ENCODE peak calls at places on chromosome 18, in six cellular contexts. A is GM12891, W is heart left ventricle, D is HCT116, B is right lobe of liver, K is ovary. S is an unnamed sample.

GRCh38 chr18:46680784-46681695 is 24.0 kb upstream of the LOXHD1 start:
- DNase-seq in K (no peak), D (no peak), W (no peak), A (no peak), B (no peak), S (no peak)

GRCh38 chr18:61893304-61893970 is 630 bp upstream of the RNF152 start:
- DNase-seq in A (peak; percentile 37), B (peak; percentile 69), K (peak; percentile 56), W (peak; percentile 79), D (no peak), S (peak; percentile 41)

GRCh38 chr18:36653141-36653869 is 175.5 kb downstream of the TPGS2 start:
- DNase-seq in K (no peak), A (no peak), B (no peak), D (no peak), W (no peak), S (no peak)

GRCh38 chr18:2914185-2914584 is 67.4 kb downstream of the EMILIN2 start:
- DNase-seq in A (no peak), K (peak; percentile 71), B (no peak), D (no peak), W (peak; percentile 66), S (no peak)

GRCh38 chr18:13909541-13909940 is 5.8 kb downstream of the MC2R start:
- DNase-seq in D (no peak), W (no peak), K (no peak), B (no peak), A (no peak), S (no peak)

GRCh38 chr18:8987250-8987649 is 115.2 kb upstream of the NDUFV2 start:
- DNase-seq in W (no peak), K (no peak), B (no peak), A (no peak), D (no peak), S (no peak)

GRCh38 chr18:2964349-2965010 is 48.5 kb downstream of the LPIN2 start:
- DNase-seq in D (no peak), B (no peak), K (no peak), A (no peak), W (no peak), S (no peak)

GRCh38 chr18:36295880-36296301 is 1.6 kb upstream of the FHOD3 start:
- DNase-seq in A (no peak), D (no peak), B (no peak), W (no peak), K (no peak), S (no peak)

GRCh38 chr18:3256693-3257626 is 5.0 kb upstream of the MYL12B start:
- DNase-seq in K (no peak), A (no peak), W (no peak), D (no peak), B (no peak), S (no peak)

GRCh38 chr18:58241877-58242276 is 197.9 kb downstream of the NEDD4L start:
- DNase-seq in K (no peak), A (no peak), D (no peak), B (no peak), W (no peak), S (no peak)

GRCh38 chr18:69388222-69388621 is 12.5 kb upstream of the DOK6 start:
- DNase-seq in W (no peak), A (no peak), K (no peak), D (no peak), B (no peak), S (no peak)

GRCh38 chr18:9681217-9681616 is 26.9 kb upstream of the RAB31 start:
- DNase-seq in W (no peak), B (no peak), D (no peak), K (no peak), A (no peak), S (peak; percentile 45)

GRCh38 chr18:48059363-48060109 is 129.1 kb upstream of the SMAD2 start:
- DNase-seq in D (no peak), W (no peak), B (no peak), K (no peak), A (no peak), S (no peak)

GRCh38 chr18:78603584-78603983 is 376.0 kb upstream of the SALL3 start:
- DNase-seq in W (no peak), K (no peak), A (no peak), B (no peak), D (no peak), S (no peak)

GRCh38 chr18:45670281-45670962 is 53.6 kb upstream of the SLC14A1 start:
- DNase-seq in K (no peak), B (no peak), W (no peak), A (no peak), D (no peak), S (peak; percentile 98)

GRCh38 chr18:24560511-24560981 is 100.1 kb downstream of the HRH4 start:
- DNase-seq in K (no peak), W (no peak), D (peak; percentile 7), B (no peak), A (no peak), S (no peak)

DNA sequence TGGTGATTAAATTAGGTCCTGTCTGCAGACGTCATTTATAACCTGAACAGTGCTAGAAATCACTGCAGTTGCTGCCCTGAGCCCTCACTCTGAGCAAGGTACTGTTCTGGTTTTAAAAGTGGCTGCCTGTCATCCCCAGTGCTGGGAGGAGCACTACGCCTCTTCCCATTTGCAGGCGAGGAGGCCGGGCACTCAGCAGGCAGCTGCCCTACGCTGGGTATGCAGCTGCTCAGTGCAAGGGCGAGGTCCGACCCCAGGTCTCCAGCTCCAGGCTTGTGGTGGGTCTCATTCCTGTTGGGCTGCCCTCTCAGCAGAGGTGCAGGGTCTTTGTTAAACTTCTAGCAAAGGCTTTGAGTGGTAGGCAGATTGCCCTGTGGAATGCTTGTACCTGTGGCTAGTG is 15.7 kb downstream of the CNDP2 start:
- DNase-seq in W (no peak), A (no peak), K (no peak), D (no peak), B (no peak), S (no peak)
- TF ChIP-seq POLR2A in W (no peak), A (no peak), K (no peak), D (no peak), B (no peak), S (no peak)

DNA sequence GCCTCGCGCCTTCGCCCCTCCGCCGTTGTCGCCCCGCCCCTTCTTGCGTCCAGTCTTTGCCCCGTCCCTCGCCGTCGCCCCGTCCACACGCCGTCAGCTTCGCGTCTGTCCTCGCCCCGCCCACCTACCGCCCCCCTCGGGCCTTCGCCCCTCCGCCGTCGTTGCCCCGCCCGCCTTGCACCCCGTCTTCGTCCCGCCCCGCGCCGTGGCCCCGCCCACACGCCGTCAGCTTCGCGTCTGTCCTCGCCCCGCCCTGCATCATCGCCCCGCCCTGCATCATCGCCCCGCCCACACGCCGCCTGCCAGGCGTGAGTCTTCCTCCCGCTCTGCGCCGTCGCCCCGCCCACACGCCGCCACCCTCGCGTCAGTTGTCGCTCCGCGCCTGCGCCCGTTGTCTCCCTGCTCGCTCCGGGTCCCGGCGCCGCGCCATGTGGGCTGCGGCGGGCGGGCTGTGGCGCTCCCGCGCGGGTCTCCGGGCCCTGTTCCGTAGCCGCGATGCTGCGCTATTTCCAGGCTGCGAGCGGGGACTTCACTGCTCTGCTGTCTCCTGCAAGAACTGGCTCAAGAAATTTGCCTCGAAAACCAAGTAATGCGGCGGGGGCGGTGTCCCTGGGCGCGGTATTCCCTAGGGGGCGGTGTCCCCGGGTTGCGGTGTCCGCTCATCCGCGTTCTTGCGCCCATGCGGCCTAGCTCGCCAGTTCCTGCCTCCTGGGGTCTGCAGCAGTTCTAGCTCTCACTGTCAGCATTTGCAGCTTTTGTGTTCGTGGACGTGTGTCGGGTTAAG is at the start of gene RBFA:
- DNase-seq in W (peak; percentile 100), D (peak; percentile 94), A (peak; percentile 94), B (peak; percentile 100), K (peak; percentile 100), S (peak; percentile 100)
- TF ChIP-seq POLR2A in W (peak; percentile 81), D (peak; percentile 86), A (peak; percentile 71), B (peak; percentile 73), K (peak; percentile 31), S (peak; percentile 71)

DNA sequence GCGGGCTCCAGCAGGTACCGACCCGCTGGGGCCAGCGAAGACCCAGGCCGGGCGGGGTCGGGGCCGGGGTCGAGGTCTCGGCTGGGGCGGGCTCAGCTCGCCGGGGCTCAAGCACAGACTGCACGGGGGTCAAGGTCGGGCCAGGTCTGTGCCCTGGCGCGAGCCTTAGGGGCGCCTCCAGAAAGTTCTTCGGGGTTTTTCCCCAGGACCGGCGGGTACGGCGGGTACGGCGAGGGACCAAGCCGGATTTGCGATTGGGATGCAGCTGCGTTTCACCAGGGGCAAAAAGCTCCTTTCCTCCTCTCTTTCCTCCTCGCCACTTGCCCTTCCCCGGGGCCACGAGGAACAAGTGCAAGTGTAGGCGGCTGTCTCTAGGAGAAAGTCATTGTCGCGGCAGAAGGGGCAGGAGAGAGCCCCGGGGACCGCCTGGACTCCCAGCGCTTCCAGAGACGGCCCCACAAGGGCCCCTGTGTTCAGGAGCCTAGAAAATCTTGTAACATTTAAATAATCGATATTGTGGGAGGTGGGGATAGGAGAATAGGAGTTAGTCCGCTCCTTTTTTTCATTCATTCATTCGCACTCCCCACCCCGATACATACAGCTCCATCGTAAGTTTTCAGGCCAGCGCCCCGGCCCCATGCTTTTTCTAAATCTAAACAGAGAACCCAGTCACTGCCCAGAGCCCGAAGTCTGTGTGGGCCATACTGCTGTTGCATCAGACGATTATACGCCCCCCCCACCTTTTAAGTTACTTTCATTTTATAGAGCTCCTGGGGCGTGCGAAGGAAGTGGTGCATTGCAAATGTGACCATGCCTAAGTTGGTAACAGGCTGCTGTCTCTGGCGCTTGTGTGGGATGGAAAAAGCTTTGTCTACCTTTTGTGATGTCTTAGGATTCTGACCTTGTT is 679 bp downstream of the PMAIP1 start:
- DNase-seq in D (no peak), A (peak; percentile 42), W (no peak), K (no peak), B (no peak), S (peak; percentile 87)
- TF ChIP-seq POLR2A in D (no peak), A (peak; percentile 92), W (no peak), K (no peak), B (no peak), S (peak; percentile 11)

GRCh38 chr18:56986829-56987228 is 160.1 kb upstream of the BOD1L2 start:
- DNase-seq in W (no peak), B (no peak), A (no peak), D (no peak), K (no peak), S (no peak)

GRCh38 chr18:56982756-56983155 is 164.1 kb upstream of the BOD1L2 start:
- DNase-seq in K (no peak), B (no peak), D (no peak), W (no peak), A (no peak), S (peak; percentile 22)

GRCh38 chr18:56987236-56987635 is 159.7 kb upstream of the BOD1L2 start:
- DNase-seq in A (no peak), D (no peak), B (no peak), K (no peak), W (no peak), S (no peak)

GRCh38 chr18:56984731-56985130 is 162.2 kb upstream of the BOD1L2 start:
- DNase-seq in D (no peak), W (no peak), B (peak; percentile 57), K (no peak), A (no peak), S (no peak)

DNA sequence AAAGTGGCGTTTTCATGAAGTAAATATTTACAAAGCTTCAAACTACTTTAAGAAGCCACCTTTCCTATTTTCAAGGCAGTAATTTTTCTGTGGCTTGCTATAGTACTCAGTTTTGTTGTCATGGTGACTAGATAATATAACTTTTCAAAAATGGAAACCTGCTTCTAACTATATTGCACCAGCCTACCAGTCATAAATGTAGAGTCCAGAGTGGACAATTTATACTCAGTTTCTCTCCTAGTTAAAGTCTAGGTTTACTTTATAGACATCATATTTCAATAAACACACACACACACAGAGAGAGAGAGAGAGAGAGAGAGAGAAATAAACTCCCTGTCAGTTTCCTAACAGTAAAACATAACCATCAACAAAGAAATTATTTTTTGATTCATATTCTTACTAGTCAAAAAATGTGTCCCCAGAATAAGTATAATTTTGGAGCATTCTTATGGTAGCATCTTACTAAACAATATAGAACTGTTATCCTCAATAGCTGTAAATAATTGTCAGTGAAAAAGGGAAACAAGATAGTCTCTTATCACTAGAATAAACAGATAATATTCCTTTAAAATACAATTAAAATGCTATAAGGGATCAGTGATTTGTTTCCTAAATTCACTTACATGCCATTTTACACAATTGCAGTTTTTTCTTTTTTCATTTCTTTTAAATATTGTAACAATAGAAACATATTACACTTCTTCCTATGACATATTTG is 163.5 kb upstream of the BOD1L2 start:
- DNase-seq in W (no peak), B (no peak), A (no peak), K (no peak), D (no peak), S (no peak)
- TF ChIP-seq POLR2A in W (no peak), B (no peak), A (no peak), K (no peak), D (no peak), S (no peak)

S was measured in erythroblast.